ENCODE peak calls at places on chromosome 4, in four cellular contexts. V is GM23338, R is cardiac fibroblast, E is cardiac muscle cell. B is an unnamed sample.

GRCh38 chr4:3213101-3213416 is 35.9 kb upstream of the MSANTD1 start:
- DNase-seq in V (no peak), R (no peak), E (no peak), B (no peak)

GRCh38 chr4:85720736-85721135 is 245.8 kb downstream of the ARHGAP24 start:
- DNase-seq in V (no peak), R (peak; percentile 49), E (peak; percentile 62), B (peak; percentile 62)

GRCh38 chr4:15457401-15458201 is 12.1 kb upstream of the CC2D2A start:
- DNase-seq in V (peak; percentile 64), R (peak; percentile 78), E (peak; percentile 84), B (peak; percentile 80)

GRCh38 chr4:96833831-96834230 is 993.9 kb downstream of the PDHA2 start:
- DNase-seq in V (no peak), R (peak; percentile 24), E (no peak), B (peak; percentile 10)

GRCh38 chr4:120348521-120348920 is 281.9 kb upstream of the MAD2L1 start:
- DNase-seq in V (no peak), R (peak; percentile 5), E (no peak), B (no peak)

GRCh38 chr4:114597410-114598115 is 1.0 kb upstream of the UGT8 start:
- DNase-seq in V (peak; percentile 25), R (no peak), E (no peak), B (no peak)

GRCh38 chr4:28443786-28444412 is 1583.3 kb downstream of the STIM2 start:
- DNase-seq in V (peak; percentile 45), R (peak; percentile 28), E (no peak), B (no peak)

GRCh38 chr4:78691333-78691732 is 84.8 kb upstream of the BMP2K start:
- DNase-seq in V (no peak), R (peak; percentile 54), E (peak; percentile 38), B (no peak)

GRCh38 chr4:118005883-118006282 is 28.4 kb upstream of the NDST3 start:
- DNase-seq in V (peak; percentile 36), R (no peak), E (no peak), B (no peak)

GRCh38 chr4:122665148-122665547 is 44.3 kb upstream of the IL21 start:
- DNase-seq in V (no peak), R (no peak), E (peak; percentile 60), B (peak; percentile 31)

GRCh38 chr4:8503801-8504200 is 63.2 kb downstream of the TRMT44 start:
- DNase-seq in V (no peak), R (no peak), E (no peak), B (no peak)
- H3K4me3 ChIP-seq in V (no peak overlapping the region), R (no peak overlapping the region), E (no peak overlapping the region), B (no peak overlapping the region)

GRCh38 chr4:38674206-38675144 is 10.5 kb downstream of the KLF3 start:
- DNase-seq in V (no peak), R (no peak), E (no peak), B (peak; percentile 36)
- H3K4me3 ChIP-seq in V (peak overlapping the region; percentile 24), R (no peak overlapping the region), E (no peak overlapping the region), B (peak overlapping the region; percentile 6)

DNA sequence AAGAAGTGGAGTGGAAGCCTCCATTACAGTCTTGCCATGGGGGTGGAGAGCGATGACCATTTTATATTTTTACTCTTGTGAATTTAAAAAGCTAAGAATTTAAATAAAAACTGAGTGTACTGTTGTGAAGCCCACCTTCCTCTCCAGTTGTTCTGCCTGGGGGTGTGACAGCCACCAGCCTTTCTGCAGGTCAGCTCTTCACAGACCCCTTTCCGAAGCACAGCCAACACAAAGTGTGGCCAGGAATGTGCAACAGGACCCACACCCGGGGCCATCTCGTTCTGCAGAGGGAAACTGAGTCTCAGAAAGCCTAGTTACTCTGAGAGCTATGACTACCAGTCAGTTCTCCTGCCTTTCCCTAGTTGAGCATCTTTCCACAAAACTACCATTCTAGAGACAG is 1.4 kb downstream of the GRPEL1 start:
- DNase-seq in V (no peak), R (no peak), E (no peak), B (no peak)
- H3K4me3 ChIP-seq in V (peak overlapping the region; percentile 72), R (peak overlapping the region; percentile 88), E (no peak overlapping the region), B (peak overlapping the region; percentile 79)

GRCh38 chr4:40856836-40857362 is 107.1 kb downstream of the NSUN7 start:
- DNase-seq in V (peak; percentile 95), R (peak; percentile 11), E (peak; percentile 60), B (peak; percentile 48)
- H3K4me3 ChIP-seq in V (peak overlapping the region; percentile 64), R (no peak overlapping the region), E (peak overlapping the region; percentile 34), B (peak overlapping the region; percentile 46)